ENCODE peak calls at places on chromosomes 16 and 17, in ten cellular contexts. E is nephron progenitor cell; O is psoas muscle; D is B cell; Q is activated CD8-positive, alpha-beta memory T cell treated with anti-CD3 and anti-CD28 coated beads for 24 hours; W is PC-9; B is AG08395; C is fibroblast of gingiva; P is activated CD4-positive, alpha-beta T cell treated with anti-CD3 and anti-CD28 coated beads, Interleukin-2, amount 50 U/mL, for 48 hours; U is activated CD8-positive, alpha-beta T cell treated with anti-CD3 and anti-CD28 coated beads, Interleukin-2, amount 10 ng/mL, durations not matched to agents 7 days and 5 days. H is an unnamed sample.

GRCh38 chr17:50909765-50910661 is 43.9 kb upstream of the TOB1 start:
- DNase-seq in Q (peak; percentile 70), P (peak; percentile 77), C (no peak), D (no peak), E (no peak), W (no peak), U (peak; percentile 85), O (no peak), B (no peak), H (no peak)

GRCh38 chr17:59963738-59964454 is 644 bp downstream of the RNFT1 start:
- DNase-seq in E (peak; percentile 38), B (peak; percentile 54), W (peak; percentile 31), D (no peak), Q (no peak), C (peak; percentile 54), P (peak; percentile 66), U (peak; percentile 65), O (peak; percentile 67), H (no peak)

GRCh38 chr17:77212833-77213777 is 72.3 kb downstream of the SEC14L1 start:
- DNase-seq in C (no peak), O (no peak), B (no peak), D (no peak), W (no peak), Q (no peak), E (no peak), P (no peak), U (no peak), H (peak; percentile 83)

GRCh38 chr17:74392848-74393247 is 25.5 kb downstream of the GPR142 start:
- DNase-seq in O (peak; percentile 21), P (no peak), W (no peak), B (no peak), E (no peak), Q (no peak), U (no peak), C (no peak), D (no peak), H (no peak)

GRCh38 chr16:52399116-52399515 is 147.8 kb downstream of the TOX3 start:
- DNase-seq in C (no peak), O (no peak), B (no peak), W (no peak), E (no peak), D (no peak), U (no peak), Q (no peak), P (no peak), H (no peak)

GRCh38 chr17:40763752-40764151 is 8.2 kb downstream of the KRT26 start:
- DNase-seq in W (no peak), D (no peak), B (no peak), Q (no peak), P (no peak), O (no peak), E (no peak), C (no peak), U (no peak), H (no peak)

GRCh38 chr16:77307764-77308561 is 108.8 kb downstream of the SYCE1L start:
- DNase-seq in Q (peak; percentile 56), C (peak; percentile 37), E (no peak), W (no peak), P (no peak), B (no peak), O (no peak), U (no peak), D (no peak), H (no peak)

GRCh38 chr17:45907720-45908395 is 13.5 kb downstream of the MAPT start:
- DNase-seq in P (no peak), W (no peak), U (no peak), O (peak; percentile 81), E (peak; percentile 15), C (no peak), B (no peak), Q (no peak), D (no peak), H (no peak)

GRCh38 chr17:5902671-5903070 is 167.5 kb upstream of the WSCD1 start:
- DNase-seq in U (no peak), C (no peak), Q (no peak), D (no peak), W (no peak), O (no peak), E (no peak), P (no peak), B (no peak), H (no peak)

GRCh38 chr17:44604149-44605115 is 47.1 kb downstream of the FZD2 start:
- DNase-seq in C (no peak), E (no peak), O (no peak), U (no peak), B (no peak), D (no peak), Q (no peak), P (no peak), W (no peak), H (no peak)

GRCh38 chr17:67055811-67056745 is 11.7 kb downstream of the CACNG1 start:
- DNase-seq in C (no peak), E (no peak), U (no peak), O (no peak), W (no peak), P (no peak), D (no peak), B (no peak), Q (peak; percentile 44), H (no peak)

GRCh38 chr16:5616841-5617240 is 519.2 kb upstream of the EEF2KMT start:
- DNase-seq in O (no peak), D (no peak), E (no peak), C (no peak), U (no peak), Q (no peak), P (no peak), W (no peak), B (no peak), H (no peak)

GRCh38 chr17:40072481-40073346 is 9.9 kb downstream of the THRA start:
- DNase-seq in P (no peak), Q (no peak), B (no peak), W (no peak), C (peak; percentile 30), O (peak; percentile 59), D (no peak), E (no peak), U (no peak), H (no peak)